ENCODE peak calls at places on chromosomes 16 and 17, in ten cellular contexts. O is CD4-positive, alpha-beta memory T cell; Y is heart right ventricle; I is Peyer's patch; W is right lobe of liver; H is PC-9; J is small intestine; M is OCI-LY7; Q is prostate gland; N is neural progenitor cell. K is an unnamed sample.

GRCh38 chr16:46884513-46885293 is 541 bp downstream of the GPT2 start:
- DNase-seq in N (peak; percentile 59), H (no peak), Q (no peak), Y (no peak), J (peak; percentile 17), I (no peak), O (peak; percentile 13), W (no peak), M (peak; percentile 55), K (no peak)

GRCh38 chr16:20851601-20852000 is 45.3 kb downstream of the REXO5 start:
- DNase-seq in I (peak; percentile 69), M (no peak), N (no peak), H (peak; percentile 85), Q (peak; percentile 86), Y (peak; percentile 70), O (no peak), J (peak; percentile 63), W (peak; percentile 72), K (peak; percentile 83)

GRCh38 chr17:60102632-60103047 is 23.9 kb upstream of the HEATR6 start:
- DNase-seq in W (no peak), J (peak; percentile 38), O (peak; percentile 18), H (peak; percentile 40), M (peak; percentile 26), N (no peak), Q (peak; percentile 3), I (peak; percentile 73), Y (peak; percentile 29), K (peak; percentile 73)

GRCh38 chr17:56756536-56756935 is 77.2 kb downstream of the C17orf67 start:
- DNase-seq in I (no peak), H (peak; percentile 55), N (no peak), M (no peak), Q (no peak), J (no peak), W (no peak), O (no peak), Y (no peak), K (no peak)

GRCh38 chr17:1573932-1574696 is 11.5 kb upstream of the PITPNA start:
- DNase-seq in J (peak; percentile 79), Q (peak; percentile 81), M (peak; percentile 84), H (peak; percentile 45), I (peak; percentile 92), O (peak; percentile 28), N (peak; percentile 85), W (peak; percentile 87), Y (peak; percentile 91), K (peak; percentile 94)

GRCh38 chr16:58378401-58378800 is 13.9 kb upstream of the GINS3 start:
- DNase-seq in H (no peak), Q (no peak), M (no peak), I (no peak), N (no peak), W (no peak), J (no peak), O (no peak), Y (no peak), K (no peak)

GRCh38 chr17:21017256-21017655 is 25.6 kb downstream of the USP22 start:
- DNase-seq in W (no peak), Y (no peak), J (no peak), Q (no peak), O (no peak), H (no peak), M (no peak), I (peak; percentile 38), N (no peak), K (peak; percentile 48)

GRCh38 chr17:2406903-2407790 is 6.3 kb upstream of the MNT start:
- DNase-seq in Y (peak; percentile 51), W (no peak), O (no peak), I (peak; percentile 94), M (no peak), N (no peak), J (peak; percentile 99), H (peak; percentile 99), Q (no peak), K (no peak)

GRCh38 chr17:74408830-74409229 is 23.1 kb upstream of the GPRC5C start:
- DNase-seq in M (no peak), H (no peak), Y (no peak), O (no peak), N (no peak), Q (no peak), J (no peak), W (no peak), I (no peak), K (no peak)

GRCh38 chr17:77763575-77763974 is 194.9 kb upstream of the TNRC6C start:
- DNase-seq in Q (no peak), W (no peak), O (no peak), M (no peak), J (no peak), Y (no peak), N (no peak), I (no peak), H (no peak), K (no peak)

GRCh38 chr17:29050176-29050575 is 7.2 kb downstream of the PIPOX start:
- DNase-seq in M (no peak), Y (no peak), J (no peak), I (no peak), N (no peak), Q (no peak), W (no peak), O (no peak), H (no peak), K (no peak)
- H3K27ac ChIP-seq in M (no peak overlapping the region), Y (no peak overlapping the region), J (no peak overlapping the region), I (no peak overlapping the region), N (no peak overlapping the region), Q (no peak overlapping the region), W (no peak overlapping the region), O (no peak overlapping the region), H (no peak overlapping the region), K (no peak overlapping the region)

GRCh38 chr16:56939801-56940200 is 7.9 kb downstream of the HERPUD1 start:
- DNase-seq in O (no peak), I (no peak), J (no peak), M (no peak), N (no peak), Q (no peak), H (no peak), W (no peak), Y (no peak), K (no peak)

GRCh38 chr16:56936950-56937349 is 5.0 kb downstream of the HERPUD1 start:
- DNase-seq in O (no peak), M (no peak), N (no peak), Q (no peak), W (no peak), H (no peak), I (no peak), Y (no peak), J (no peak), K (no peak)

GRCh38 chr16:56941092-56941491 is 9.2 kb downstream of the HERPUD1 start:
- DNase-seq in M (no peak), O (no peak), H (no peak), Y (no peak), W (no peak), N (no peak), Q (no peak), I (no peak), J (no peak), K (no peak)

GRCh38 chr16:56936491-56936890 is 4.5 kb downstream of the HERPUD1 start:
- DNase-seq in I (no peak), W (no peak), O (no peak), Y (no peak), Q (no peak), N (no peak), H (no peak), M (no peak), J (no peak), K (no peak)

GRCh38 chr16:56938664-56939513 is 6.9 kb downstream of the HERPUD1 start:
- DNase-seq in J (no peak), Y (no peak), Q (no peak), N (no peak), I (peak; percentile 76), H (no peak), W (no peak), M (no peak), O (peak; percentile 53), K (no peak)
- H3K4me1 ChIP-seq in J (no peaks in the 10 kb centered on the region), Y (peaks cover 24% of the 10 kb centered on the region), Q (peaks cover 4% of the 10 kb centered on the region), N (peaks cover 3% of the 10 kb centered on the region), I (peaks cover 28% of the 10 kb centered on the region), H (peaks cover 23% of the 10 kb centered on the region), W (no peaks in the 10 kb centered on the region), M (peaks cover 77% of the 10 kb centered on the region), O (peaks cover 61% of the 10 kb centered on the region), K (peaks cover 75% of the 10 kb centered on the region)

DNA sequence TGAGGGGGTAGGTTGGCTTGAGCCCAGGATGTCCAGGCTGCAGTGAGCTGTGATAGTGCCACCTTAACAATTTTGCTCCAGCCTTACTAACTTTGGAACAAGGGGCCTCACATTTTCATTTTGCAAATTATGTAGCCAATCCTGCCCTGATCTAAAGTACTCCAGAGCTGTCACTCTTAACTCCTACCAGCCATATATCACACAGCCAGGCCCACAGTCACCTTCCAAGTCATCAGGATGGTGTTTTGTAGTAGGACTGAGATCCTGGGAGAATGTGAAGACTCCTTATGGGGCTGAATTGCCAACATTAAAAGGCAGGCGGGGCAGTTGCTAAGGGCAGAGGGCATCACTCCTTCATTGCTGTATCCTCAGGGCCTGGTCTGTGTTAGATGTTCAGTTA is 243.0 kb downstream of the MRTFB start:
- DNase-seq in J (no peak), Q (no peak), M (no peak), W (no peak), I (no peak), Y (no peak), H (no peak), O (no peak), N (no peak), K (no peak)
- H3K27ac ChIP-seq in J (no peak overlapping the region), Q (no peak overlapping the region), M (peak overlapping the region; percentile 27), W (no peak overlapping the region), I (no peak overlapping the region), Y (no peak overlapping the region), H (peak overlapping the region; percentile 40), O (no peak overlapping the region), N (no peak overlapping the region), K (no peak overlapping the region)

DNA sequence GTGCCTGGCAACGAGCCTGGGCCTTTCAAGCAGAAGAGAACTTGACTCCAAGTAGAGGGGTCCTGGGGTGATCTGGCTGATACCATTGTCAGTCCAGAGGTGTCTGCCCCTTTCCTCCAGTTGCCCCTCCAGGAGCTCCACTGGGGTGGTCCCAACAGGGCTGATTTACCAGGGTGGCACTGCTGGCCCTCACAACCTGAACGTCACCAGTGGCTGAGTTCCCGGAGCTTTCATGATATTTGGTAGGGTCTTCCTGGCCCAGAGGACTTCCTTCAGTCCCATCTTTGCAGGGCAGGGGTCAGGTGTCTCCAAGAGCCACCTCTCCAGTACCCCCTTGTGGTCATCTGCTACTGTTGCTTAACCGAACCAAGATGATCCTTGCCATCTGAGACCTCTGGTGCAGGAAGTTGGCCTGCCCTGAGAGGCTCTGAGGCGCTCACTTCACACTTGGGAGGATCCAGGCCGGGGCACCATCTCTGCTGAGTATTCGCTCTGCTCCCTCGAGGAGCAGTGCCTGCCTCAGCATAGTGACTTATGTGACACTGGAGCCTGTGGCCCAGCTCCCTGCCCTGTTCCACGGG is 3.5 kb downstream of the LIMD2 start:
- DNase-seq in H (no peak), I (peak; percentile 72), Q (no peak), J (no peak), O (peak; percentile 49), N (peak; percentile 75), W (no peak), Y (no peak), M (peak; percentile 84), K (no peak)
- H3K4me1 ChIP-seq in H (no peaks in the 10 kb centered on the region), I (peaks cover 34% of the 10 kb centered on the region), Q (no peaks in the 10 kb centered on the region), J (no peaks in the 10 kb centered on the region), O (peaks cover 53% of the 10 kb centered on the region), N (peaks cover 16% of the 10 kb centered on the region), W (no peaks in the 10 kb centered on the region), Y (peaks cover 8% of the 10 kb centered on the region), M (peaks cover 50% of the 10 kb centered on the region), K (peaks cover 23% of the 10 kb centered on the region)

DNA sequence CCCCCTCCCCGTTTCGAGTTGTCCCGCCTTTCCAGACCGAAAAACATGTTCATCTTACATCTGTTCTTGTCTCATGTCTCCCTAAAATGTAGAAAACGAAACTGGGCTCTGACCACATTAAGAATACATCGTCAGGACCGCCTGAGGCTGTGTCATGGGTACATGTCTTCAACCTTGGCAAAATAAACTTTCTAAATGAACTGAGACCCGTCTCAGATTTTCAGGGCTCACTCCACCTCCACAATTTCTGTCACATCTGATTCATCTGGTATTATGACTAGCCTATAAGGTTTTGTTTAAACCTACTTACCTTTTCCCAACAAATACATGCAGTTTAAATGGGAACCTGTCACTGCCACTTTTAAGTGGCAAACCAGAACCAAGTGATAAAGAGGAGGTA is 621 bp downstream of the SDR42E1 start:
- DNase-seq in Q (no peak), J (no peak), H (no peak), M (no peak), N (no peak), W (no peak), Y (no peak), O (peak; percentile 3), I (no peak), K (no peak)
- H3K27ac ChIP-seq in Q (no peak overlapping the region), J (peak overlapping the region; percentile 66), H (no peak overlapping the region), M (no peak overlapping the region), N (no peak overlapping the region), W (no peak overlapping the region), Y (no peak overlapping the region), O (no peak overlapping the region), I (peak overlapping the region; percentile 43), K (peak overlapping the region; percentile 25)